ENCODE peak calls at places on chromosomes 3 and 15, in seven cellular contexts. J, D, M, B, V, U and Z are unnamed samples.

GRCh38 chr3:42692667-42693529 is 7.6 kb downstream of the KLHL40 start:
- DNase-seq in J (peak), D (no peak), M (no peak), B (no peak), V (no peak), U (no peak), Z (no peak)

GRCh38 chr3:195268608-195269309 is 2.2 kb downstream of the XXYLT1 start:
- DNase-seq in J (no peak), D (no peak), M (no peak), B (no peak), V (no peak), U (no peak), Z (no peak)

GRCh38 chr3:4356642-4357041 is 53.5 kb downstream of the SETMAR start:
- DNase-seq in J (no peak), D (no peak), M (no peak), B (no peak), V (no peak), U (no peak), Z (no peak)

GRCh38 chr3:71163216-71163918 is 420.2 kb downstream of the FOXP1 start:
- DNase-seq in J (no peak), D (no peak), M (no peak), B (peak), V (no peak), U (no peak), Z (no peak)

GRCh38 chr3:100082724-100083123 is 31.6 kb downstream of the FILIP1L start:
- DNase-seq in J (no peak), D (no peak), M (no peak), B (no peak), V (no peak), U (no peak), Z (no peak)

GRCh38 chr3:150299221-150299620 is 108.9 kb upstream of the TSC22D2 start:
- DNase-seq in J (no peak), D (no peak), M (no peak), B (no peak), V (no peak), U (no peak), Z (no peak)

GRCh38 chr3:189508784-189509489 is 122.3 kb upstream of the TP63 start:
- DNase-seq in J (no peak), D (no peak), M (no peak), B (no peak), V (no peak), U (no peak), Z (no peak)

GRCh38 chr3:171172070-171172469 is 145.6 kb upstream of the SLC2A2 start:
- DNase-seq in J (no peak), D (no peak), M (no peak), B (no peak), V (no peak), U (no peak), Z (no peak)

GRCh38 chr3:186679151-186679550 is 13.3 kb downstream of the HRG start:
- DNase-seq in J (no peak), D (no peak), M (no peak), B (no peak), V (no peak), U (no peak), Z (no peak)

GRCh38 chr3:25429441-25429907 is 1.4 kb downstream of the RARB start:
- DNase-seq in J (no peak), D (no peak), M (no peak), B (no peak), V (no peak), U (no peak), Z (no peak)

GRCh38 chr3:65938147-65938546 is 100.6 kb downstream of the MAGI1 start:
- DNase-seq in J (no peak), D (no peak), M (no peak), B (no peak), V (no peak), U (no peak), Z (no peak)

GRCh38 chr15:68098465-68098864 is 44.4 kb downstream of the PIAS1 start:
- DNase-seq in J (no peak), D (no peak), M (no peak), B (no peak), V (no peak), U (no peak), Z (no peak)

GRCh38 chr15:80838012-80838411 is 58.8 kb downstream of the CEMIP start:
- DNase-seq in J (no peak), D (no peak), M (no peak), B (no peak), V (no peak), U (no peak), Z (no peak)

GRCh38 chr15:57406040-57406772 is 29.9 kb downstream of the CGNL1 start:
- DNase-seq in J (no peak), D (no peak), M (no peak), B (no peak), V (no peak), U (peak), Z (no peak)

DNA sequence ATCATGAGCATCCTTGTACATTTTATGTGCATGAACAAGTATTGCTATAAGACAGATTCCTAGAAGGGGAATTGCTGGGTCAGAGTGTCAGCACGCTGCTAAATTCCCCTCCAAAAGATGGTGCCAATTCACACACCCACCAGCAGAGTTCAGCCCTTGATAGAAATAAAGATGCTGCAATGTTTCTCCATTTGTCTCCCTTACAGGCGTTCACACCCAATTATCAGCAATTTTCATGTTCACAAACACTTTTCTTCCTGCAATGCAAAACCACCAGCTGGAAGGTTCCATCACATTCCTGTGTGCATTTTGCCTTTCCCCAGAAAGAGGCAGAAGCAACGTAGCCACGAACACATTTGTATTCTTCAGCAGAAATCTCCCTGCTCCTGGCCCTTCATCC is 3.3 kb upstream of the TAMM41 start:
- DNase-seq in J (no peak), D (no peak), M (no peak), B (no peak), V (no peak), U (no peak), Z (no peak)
- TF ChIP-seq CTCF in J (no peak), D (no peak), M (no peak), B (no peak), V (no peak), U (no peak), Z (no peak)

GRCh38 chr3:108223928-108224327 is 1.7 kb upstream of the IFT57 start:
- DNase-seq in J (no peak), D (no peak), M (peak), B (no peak), V (no peak), U (peak), Z (no peak)

GRCh38 chr3:108222813-108223307 is 636 bp upstream of the IFT57 start:
- DNase-seq in J (no peak), D (no peak), M (no peak), B (no peak), V (no peak), U (peak), Z (no peak)

GRCh38 chr3:108221911-108222812 is at the start of gene IFT57:
- DNase-seq in J (peak), D (peak), M (peak), B (peak), V (peak), U (peak), Z (peak)

GRCh38 chr3:108225221-108225620 is 3.0 kb upstream of the IFT57 start:
- DNase-seq in J (no peak), D (no peak), M (no peak), B (no peak), V (no peak), U (no peak), Z (no peak)

GRCh38 chr3:108227131-108227530 is 4.9 kb upstream of the IFT57 start:
- DNase-seq in J (no peak), D (no peak), M (no peak), B (no peak), V (no peak), U (no peak), Z (no peak)
- TF ChIP-seq POLR2A in J (no peak), D (no peak), M (no peak), B (no peak), V (no peak), U (no peak), Z (no peak)

GRCh38 chr15:74843891-74844299 is 939 bp upstream of the ULK3 start:
- DNase-seq in J (no peak), D (no peak), M (no peak), B (no peak), V (no peak), U (no peak), Z (no peak)
- H3K27ac ChIP-seq in J (peak), D (peak), M (peak), B (no peak), V (peak), U (no peak), Z (peak)

DNA sequence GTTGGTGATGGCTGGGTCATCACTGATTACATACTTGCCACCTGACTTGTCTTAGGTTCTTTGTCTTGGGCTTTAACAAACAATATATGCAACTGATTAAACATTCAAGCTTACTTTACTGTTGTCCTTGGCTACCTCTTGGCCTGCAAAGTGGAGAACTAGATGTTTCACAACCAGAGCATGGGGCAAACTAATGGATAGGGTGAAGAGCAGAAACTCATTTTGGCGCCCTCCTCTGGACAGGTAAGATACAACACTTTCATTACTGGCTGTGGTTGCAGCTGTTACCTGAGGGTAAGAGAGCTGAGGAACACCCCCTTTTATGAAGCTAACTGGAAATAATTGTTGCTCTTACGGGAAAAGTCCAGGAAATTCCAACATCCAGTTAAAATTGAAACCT is 262.1 kb downstream of the NAALADL2 start:
- DNase-seq in J (no peak), D (no peak), M (no peak), B (peak), V (no peak), U (no peak), Z (no peak)
- TF ChIP-seq CTCF in J (no peak), D (no peak), M (no peak), B (no peak), V (no peak), U (peak), Z (no peak)

GRCh38 chr3:63914312-63914711 is 2.1 kb upstream of the SCAANT1 start:
- DNase-seq in J (no peak), D (no peak), M (peak), B (peak), V (no peak), U (peak), Z (no peak)

GRCh38 chr3:63911395-63911900 is 735 bp downstream of the SCAANT1 start:
- DNase-seq in J (no peak), D (no peak), M (no peak), B (no peak), V (no peak), U (no peak), Z (no peak)

GRCh38 chr3:63910873-63911272 is 1.3 kb downstream of the SCAANT1 start:
- DNase-seq in J (no peak), D (no peak), M (no peak), B (no peak), V (no peak), U (peak), Z (no peak)

GRCh38 chr3:63912768-63913588 is 795 bp upstream of the SCAANT1 start:
- DNase-seq in J (peak), D (peak), M (peak), B (peak), V (peak), U (peak), Z (peak)

DNA sequence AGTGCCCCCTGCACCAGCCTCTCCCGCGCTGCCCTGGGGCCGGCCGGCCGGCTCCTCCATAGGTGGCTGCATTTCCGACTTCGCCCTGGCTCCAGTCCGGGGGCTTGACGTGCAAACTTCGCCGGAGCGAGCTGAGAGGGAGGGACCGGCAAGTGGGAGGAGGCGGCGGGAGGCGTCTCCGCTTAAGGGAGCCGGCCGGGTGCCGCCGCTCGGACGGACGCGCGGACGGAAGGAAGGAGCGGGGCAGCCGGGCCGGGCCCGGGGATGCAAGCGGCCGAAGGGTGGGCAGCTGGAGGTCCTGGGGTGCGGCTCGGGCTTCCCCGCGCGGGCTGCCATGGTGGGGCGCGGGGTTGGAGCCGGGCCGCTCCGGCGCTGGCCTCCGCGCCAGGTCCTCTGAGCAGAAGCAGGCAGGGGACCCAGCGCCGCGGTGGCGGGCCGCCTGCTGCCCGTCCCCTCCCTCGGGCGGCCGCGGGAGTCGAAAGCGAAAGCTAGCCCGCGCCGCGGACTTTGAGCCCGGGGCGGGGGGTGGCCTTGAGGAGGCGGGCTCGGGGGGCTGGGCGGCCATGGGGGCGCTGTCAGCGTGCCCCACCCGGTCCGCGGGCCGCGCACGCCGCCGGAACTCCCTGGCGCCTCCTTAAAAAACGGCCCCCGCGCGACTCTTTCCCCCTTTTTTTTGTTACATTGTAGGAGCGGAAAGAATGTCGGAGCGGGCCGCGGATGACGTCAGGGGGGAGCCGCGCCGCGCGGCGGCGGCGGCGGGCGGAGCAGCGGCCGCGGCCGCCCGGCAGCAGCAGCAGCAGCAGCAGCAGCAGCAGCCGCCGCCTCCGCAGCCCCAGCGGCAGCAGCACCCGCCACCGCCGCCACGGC is at the start of gene SCAANT1:
- DNase-seq in J (peak), D (peak), M (peak), B (peak), V (peak), U (peak), Z (peak)
- TF ChIP-seq POLR2A in J (peak), D (peak), M (peak), B (peak), V (peak), U (peak), Z (peak)

GRCh38 chr15:78810377-78811123 is 714 bp downstream of the ADAMTS7 start:
- DNase-seq in J (no peak), D (peak), M (peak), B (peak), V (peak), U (peak), Z (peak)

GRCh38 chr15:78808550-78808949 is 2.7 kb downstream of the ADAMTS7 start:
- DNase-seq in J (no peak), D (peak), M (peak), B (no peak), V (no peak), U (peak), Z (no peak)

GRCh38 chr15:78811124-78811824 is at the start of gene ADAMTS7:
- DNase-seq in J (no peak), D (peak), M (peak), B (peak), V (peak), U (peak), Z (peak)

GRCh38 chr15:78810003-78810376 is 1.3 kb downstream of the ADAMTS7 start:
- DNase-seq in J (no peak), D (no peak), M (no peak), B (no peak), V (no peak), U (no peak), Z (no peak)

DNA sequence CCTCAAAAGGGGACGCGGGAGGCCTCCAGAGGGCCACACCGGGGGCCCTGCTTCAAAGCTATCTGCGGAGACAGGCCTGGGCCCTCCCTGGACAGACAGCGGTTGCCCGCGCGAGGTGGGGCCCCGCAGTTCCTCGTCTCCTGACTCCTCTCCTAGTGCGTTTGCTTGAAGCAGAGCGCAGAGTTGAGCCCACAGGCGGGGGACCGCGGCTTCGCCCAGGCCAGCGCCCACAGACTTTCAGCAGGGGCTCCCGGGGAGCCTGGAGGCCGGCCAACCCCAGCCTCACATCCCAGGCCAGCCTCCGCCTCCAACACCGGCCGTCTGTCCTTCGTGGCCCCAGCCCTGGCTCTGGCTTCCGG is 540 bp upstream of the ADAMTS7 start:
- DNase-seq in J (no peak), D (no peak), M (peak), B (no peak), V (no peak), U (no peak), Z (peak)
- H3K27ac ChIP-seq in J (peak), D (peak), M (peak), B (no peak), V (peak), U (peak), Z (peak)

GRCh38 chr3:49719214-49719884 is at the start of gene AMIGO3:
- DNase-seq in J (peak), D (peak), M (peak), B (peak), V (peak), U (peak), Z (peak)
- TF ChIP-seq CTCF in J (peak), D (no peak), M (peak), B (peak), V (peak), U (peak), Z (peak)